ENCODE peak calls at places on chromosome 2, in eight cellular contexts. Y is right lobe of liver, U is astrocyte, M is mammary epithelial cell, O is left ventricle myocardium inferior, A is IMR-90, P is fibroblast of lung, J is AG04450. F is an unnamed sample.
A peak's percentile ranks its signal among the peaks of the same experiment; 100 is the strongest.

GRCh38 chr2:89845532-89845931 is 1154.1 kb downstream of the RPIA start:
- DNase-seq in P (no peak), A (no peak), Y (no peak), M (no peak), J (no peak), O (no peak), U (no peak), F (no peak)

GRCh38 chr2:238890131-238890530 is 42.2 kb downstream of the TWIST2 start:
- DNase-seq in O (no peak), M (no peak), J (no peak), Y (no peak), P (no peak), U (no peak), A (no peak), F (no peak)

GRCh38 chr2:9800639-9800974 is 42.7 kb upstream of the TAF1B start:
- DNase-seq in P (no peak), O (no peak), J (no peak), U (no peak), A (no peak), Y (no peak), M (no peak), F (peak; percentile 23)

GRCh38 chr2:15780234-15780633 is 160.1 kb upstream of the MYCN start:
- DNase-seq in A (no peak), Y (no peak), M (no peak), J (no peak), P (no peak), O (no peak), U (no peak), F (no peak)

GRCh38 chr2:215403441-215404356 is 32.2 kb downstream of the FN1 start:
- DNase-seq in A (no peak), Y (no peak), U (no peak), O (no peak), M (no peak), P (no peak), J (no peak), F (no peak)

GRCh38 chr2:124804014-124804940 is 779.2 kb downstream of the CNTNAP5 start:
- DNase-seq in P (peak; percentile 57), A (peak; percentile 25), M (peak; percentile 2), Y (no peak), O (no peak), J (no peak), U (no peak), F (peak; percentile 55)

GRCh38 chr2:29068513-29068912 is 5.8 kb downstream of the PCARE start:
- DNase-seq in A (no peak), P (no peak), U (no peak), J (no peak), O (no peak), M (peak; percentile 77), Y (no peak), F (no peak)

GRCh38 chr2:201116959-201117734 is 1.2 kb downstream of the CFLAR start:
- DNase-seq in Y (peak; percentile 78), J (peak; percentile 50), U (peak; percentile 81), M (no peak), P (peak; percentile 93), A (peak; percentile 86), O (peak; percentile 77), F (no peak)

GRCh38 chr2:53353372-53354111 is 414.1 kb upstream of the CHAC2 start:
- DNase-seq in A (peak; percentile 15), U (no peak), P (peak; percentile 36), Y (no peak), O (no peak), M (peak; percentile 29), J (no peak), F (peak; percentile 32)

GRCh38 chr2:6846540-6846939 is 19.2 kb downstream of the CMPK2 start:
- DNase-seq in P (no peak), A (no peak), O (no peak), M (no peak), U (no peak), J (no peak), Y (no peak), F (no peak)

GRCh38 chr2:6846967-6847695 is 18.6 kb downstream of the CMPK2 start:
- DNase-seq in Y (no peak), U (no peak), A (no peak), O (no peak), P (no peak), J (no peak), M (no peak), F (no peak)

GRCh38 chr2:6841537-6842287 is 24.0 kb downstream of the CMPK2 start:
- DNase-seq in U (no peak), P (no peak), J (no peak), Y (no peak), O (no peak), A (no peak), M (no peak), F (no peak)

GRCh38 chr2:6845903-6846302 is 19.8 kb downstream of the CMPK2 start:
- DNase-seq in M (no peak), P (no peak), A (no peak), J (no peak), Y (no peak), O (no peak), U (no peak), F (no peak)

GRCh38 chr2:6845312-6845711 is 20.4 kb downstream of the CMPK2 start:
- DNase-seq in P (peak; percentile 37), O (no peak), M (no peak), U (peak; percentile 18), J (no peak), A (no peak), Y (no peak), F (no peak)
- H3K9me3 ChIP-seq in P (no peaks in the 10 kb centered on the region), O (peaks cover 100% of the 10 kb centered on the region), M (peaks cover 37% of the 10 kb centered on the region), U (peaks cover 27% of the 10 kb centered on the region), J (peaks cover 21% of the 10 kb centered on the region), A (peaks cover 11% of the 10 kb centered on the region), Y (peaks cover 8% of the 10 kb centered on the region), F (peaks cover 46% of the 10 kb centered on the region)

GRCh38 chr2:218275368-218276072 is 5.2 kb downstream of the PNKD start:
- DNase-seq in Y (no peak), U (no peak), M (no peak), P (no peak), O (no peak), A (no peak), J (no peak), F (no peak)

GRCh38 chr2:218278531-218279360 is 8.4 kb downstream of the PNKD start:
- DNase-seq in M (no peak), P (no peak), O (no peak), J (no peak), U (no peak), A (no peak), Y (no peak), F (no peak)

GRCh38 chr2:218277921-218278320 is 7.6 kb downstream of the PNKD start:
- DNase-seq in A (no peak), U (no peak), O (no peak), P (no peak), J (no peak), M (no peak), Y (no peak), F (no peak)

GRCh38 chr2:218274586-218274985 is 4.3 kb downstream of the PNKD start:
- DNase-seq in J (no peak), O (no peak), M (no peak), Y (no peak), P (no peak), U (no peak), A (no peak), F (no peak)

GRCh38 chr2:218276986-218277755 is 6.9 kb downstream of the PNKD start:
- DNase-seq in A (no peak), O (no peak), M (no peak), P (no peak), Y (no peak), U (no peak), J (no peak), F (no peak)
- TF ChIP-seq CTCF in A (no peak), O (no peak), M (peak; percentile 25), P (no peak), Y (no peak), U (no peak), J (no peak), F (peak; percentile 35)

DNA sequence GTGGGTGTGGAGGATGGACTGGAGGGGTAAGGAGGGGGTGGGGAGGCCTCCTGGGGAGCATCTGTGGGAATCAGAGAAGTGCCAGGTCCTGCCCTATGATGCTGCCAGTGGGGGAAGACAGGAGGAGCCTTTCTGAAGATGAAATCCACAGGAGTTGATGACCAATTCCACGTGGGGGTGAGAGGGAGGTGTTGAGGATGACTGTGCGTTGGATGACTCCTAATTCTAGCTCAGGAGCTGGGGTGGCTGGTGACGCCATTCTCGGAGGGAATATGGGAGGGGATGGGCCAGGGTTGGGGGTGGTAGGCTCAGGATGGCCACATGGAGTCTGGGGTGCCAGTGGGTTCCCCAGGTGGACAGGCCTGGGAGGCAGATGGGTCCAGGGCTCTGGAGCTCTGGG is 32.3 kb downstream of the EMX1 start:
- DNase-seq in P (no peak), J (no peak), A (peak; percentile 39), Y (no peak), M (no peak), O (no peak), U (no peak), F (no peak)
- H3K9me3 ChIP-seq in P (no peaks in the 10 kb centered on the region), J (no peaks in the 10 kb centered on the region), A (no peaks in the 10 kb centered on the region), Y (no peaks in the 10 kb centered on the region), M (no peaks in the 10 kb centered on the region), O (no peaks in the 10 kb centered on the region), U (no peaks in the 10 kb centered on the region), F (no peaks in the 10 kb centered on the region)

DNA sequence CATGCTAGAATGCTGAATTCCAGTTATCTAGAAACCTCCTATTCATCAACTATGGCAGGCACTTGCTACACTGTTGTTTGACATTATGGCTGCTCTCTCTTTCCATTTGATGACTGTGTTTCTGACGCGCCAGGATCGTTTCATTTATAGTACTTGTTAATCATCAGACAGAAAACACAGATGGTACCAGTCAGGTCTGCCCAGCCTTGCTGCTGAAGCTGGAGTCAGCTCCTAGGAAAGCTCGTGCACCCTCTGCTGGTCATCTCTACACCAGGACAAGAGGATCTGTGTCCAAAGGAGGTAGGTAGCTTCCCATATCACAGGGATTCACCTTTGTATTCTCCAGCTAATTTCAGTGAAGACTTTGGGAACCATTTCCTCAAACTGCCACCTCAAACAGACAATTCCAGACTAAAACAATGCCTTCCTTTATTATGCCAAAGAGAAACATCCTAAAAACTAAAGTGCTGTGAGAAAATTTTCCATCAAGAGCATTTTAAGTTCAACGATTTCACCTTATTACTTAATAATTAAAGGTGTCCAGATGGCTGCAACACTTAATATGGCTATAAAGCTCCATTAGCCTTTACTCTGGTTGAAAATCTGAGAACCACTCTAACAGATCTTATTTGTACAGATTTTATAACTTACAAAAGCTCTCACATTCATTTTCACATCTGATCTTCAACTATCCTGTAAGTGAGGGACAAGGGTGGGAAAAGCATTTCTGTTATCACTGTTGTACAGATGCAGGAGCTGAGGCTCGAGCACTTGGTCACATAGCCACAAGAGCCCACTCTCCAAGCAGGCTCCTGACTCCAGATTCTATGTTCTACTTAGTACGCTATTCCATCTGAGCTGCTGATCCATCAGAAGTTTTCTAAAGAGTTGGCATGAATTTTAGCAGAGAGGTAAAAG is 17.5 kb downstream of the METTL8 start:
- DNase-seq in Y (peak; percentile 88), M (peak; percentile 95), U (peak; percentile 93), O (peak; percentile 78), P (peak; percentile 97), A (peak; percentile 98), J (peak; percentile 93), F (peak; percentile 96)
- TF ChIP-seq CTCF in Y (peak; percentile 86), M (peak; percentile 97), U (peak; percentile 95), O (peak; percentile 90), P (peak; percentile 94), A (peak; percentile 91), J (peak; percentile 98), F (peak; percentile 90)